ENCODE peak calls at places on chromosomes 11 and 22, in eight cellular contexts. M is ELF-1; K is activated effector memory CD4-positive, alpha-beta T cell treated with anti-CD3 and anti-CD28 coated beads, Interleukin-2, amount 50 U/mL, for 16 hours; C is heart left ventricle; Z is frontal cortex; D is SJSA1; W is tibial nerve; Y is Right ventricle myocardium inferior. H is an unnamed sample.
A peak's percentile ranks its signal among the peaks of the same experiment; 100 is the strongest.

GRCh38 chr11:115469361-115469760 is 34.9 kb downstream of the CADM1 start:
- DNase-seq in M (no peak), K (no peak), C (no peak), Z (no peak), D (no peak), W (no peak), Y (no peak), H (no peak)

GRCh38 chr11:4643084-4643483 is 698 bp upstream of the OR51E1 start:
- DNase-seq in M (no peak), K (no peak), C (peak; percentile 81), Z (no peak), D (no peak), W (no peak), Y (no peak), H (no peak)

GRCh38 chr11:94623120-94623735 is 56.1 kb downstream of the PIWIL4 start:
- DNase-seq in M (peak; percentile 89), K (no peak), C (peak; percentile 45), Z (peak; percentile 52), D (peak; percentile 41), W (peak; percentile 70), Y (no peak), H (peak; percentile 22)

GRCh38 chr22:45968003-45968650 is 8.8 kb downstream of the WNT7B start:
- DNase-seq in M (no peak), K (no peak), C (no peak), Z (no peak), D (no peak), W (no peak), Y (no peak), H (no peak)

GRCh38 chr11:19187101-19187500 is 14.7 kb downstream of the CSRP3 start:
- DNase-seq in M (no peak), K (no peak), C (no peak), Z (no peak), D (no peak), W (no peak), Y (no peak), H (no peak)

GRCh38 chr11:3049430-3050243 is 7.6 kb downstream of the CARS1 start:
- DNase-seq in M (peak; percentile 59), K (peak; percentile 92), C (peak; percentile 55), Z (peak; percentile 90), D (peak; percentile 87), W (peak; percentile 39), Y (peak; percentile 79), H (peak; percentile 80)

GRCh38 chr22:19705181-19705934 is 8.9 kb upstream of the SEPTIN5 start:
- DNase-seq in M (peak; percentile 94), K (peak; percentile 48), C (no peak), Z (no peak), D (no peak), W (no peak), Y (no peak), H (no peak)

GRCh38 chr11:13366266-13367026 is 88.9 kb downstream of the BMAL1 start:
- DNase-seq in M (no peak), K (no peak), C (no peak), Z (no peak), D (no peak), W (no peak), Y (no peak), H (no peak)

GRCh38 chr22:22745225-22746060 is 101.0 kb downstream of the GGTLC2 start:
- DNase-seq in M (peak; percentile 44), K (peak; percentile 74), C (no peak), Z (no peak), D (no peak), W (no peak), Y (no peak), H (no peak)

H was measured in C1 segment of cervical spinal cord.